ENCODE peak calls at places on chromosomes 2 and 18, in six cellular contexts. O, J, G, D, H and Q are unnamed samples.

GRCh38 chr18:48165104-48165866 is 234.8 kb upstream of the SMAD2 start:
- DNase-seq in J (no peak), O (no peak), D (no peak), H (no peak), G (no peak), Q (no peak)

GRCh38 chr2:180962727-180963312 is 17.6 kb upstream of the UBE2E3 start:
- DNase-seq in J (no peak), G (no peak), H (no peak), D (no peak), O (no peak), Q (no peak)

GRCh38 chr2:120958623-120959366 is 223.1 kb downstream of the GLI2 start:
- DNase-seq in G (no peak), H (no peak), J (no peak), D (no peak), O (no peak), Q (no peak)

GRCh38 chr2:100936070-100936741 is 65.9 kb upstream of the RPL31 start:
- DNase-seq in D (no peak), J (no peak), H (no peak), G (no peak), O (no peak), Q (no peak)

GRCh38 chr2:6832556-6832955 is 33.2 kb downstream of the CMPK2 start:
- DNase-seq in O (no peak), H (no peak), G (no peak), D (no peak), J (no peak), Q (no peak)

GRCh38 chr18:58411323-58411722 is 217.6 kb downstream of the ALPK2 start:
- DNase-seq in D (no peak), J (no peak), H (no peak), O (no peak), G (no peak), Q (no peak)

GRCh38 chr2:175478369-175478768 is 296.9 kb upstream of the ATP5MC3 start:
- DNase-seq in J (no peak), D (no peak), G (no peak), O (no peak), H (no peak), Q (no peak)

GRCh38 chr2:159262226-159262625 is 24.3 kb downstream of the WDSUB1 start:
- DNase-seq in J (no peak), H (no peak), O (no peak), D (no peak), G (no peak), Q (no peak)